ENCODE peak calls at places on chromosomes 1 and 21, in ten cellular contexts. O is SW480; B is stimulated activated CD8-positive, alpha-beta memory T cell treated with anti-CD3 and anti-CD28 coated beads, Interleukin-4, amount 100 ng/mL, for 4 hours; X is activated CD4-positive, alpha-beta T cell treated with anti-CD3 and anti-CD28 coated beads, Interleukin-2, amount 50 U/mL, for 48 hours; L is NCI-H1417; W is Right ventricle myocardium superior; U is IMR-90; E is CD8-positive, alpha-beta T cell; M is Daoy; D is SHP77. V is an unnamed sample.

GRCh38 chr1:199734186-199734585 is 293.3 kb upstream of the NR5A2 start:
- DNase-seq in O (no peak), B (no peak), X (no peak), L (peak), W (no peak), U (no peak), E (no peak), M (no peak), D (no peak), V (no peak)

GRCh38 chr1:221672160-221672762 is 69.6 kb downstream of the DUSP10 start:
- DNase-seq in O (no peak), B (no peak), X (no peak), L (no peak), W (no peak), U (peak), E (no peak), M (peak), D (no peak), V (peak)

GRCh38 chr1:168623003-168623828 is 46.8 kb downstream of the XCL1 start:
- DNase-seq in O (no peak), B (no peak), X (no peak), L (no peak), W (no peak), U (peak), E (no peak), M (peak), D (no peak), V (peak)

GRCh38 chr1:167922023-167922422 is 8.1 kb upstream of the ADCY10 start:
- DNase-seq in O (no peak), B (no peak), X (no peak), L (no peak), W (no peak), U (peak), E (no peak), M (no peak), D (no peak), V (peak)

GRCh38 chr1:51070011-51070410 is 32.0 kb upstream of the C1orf185 start:
- DNase-seq in O (no peak), B (no peak), X (no peak), L (peak), W (no peak), U (no peak), E (no peak), M (no peak), D (peak), V (no peak)

GRCh38 chr1:33698316-33699035 is 165.4 kb upstream of the HMGB4 start:
- DNase-seq in O (no peak), B (no peak), X (no peak), L (no peak), W (no peak), U (no peak), E (no peak), M (no peak), D (no peak), V (no peak)

GRCh38 chr1:179121159-179121938 is 39.5 kb downstream of the TOR3A start:
- DNase-seq in O (peak), B (no peak), X (peak), L (no peak), W (no peak), U (peak), E (no peak), M (peak), D (no peak), V (peak)

GRCh38 chr1:21932127-21932526 is 5.0 kb downstream of the HSPG2 start:
- DNase-seq in O (no peak), B (no peak), X (no peak), L (no peak), W (no peak), U (peak), E (no peak), M (no peak), D (no peak), V (peak)

GRCh38 chr1:115668579-115668978 is 26.8 kb downstream of the VANGL1 start:
- DNase-seq in O (peak), B (no peak), X (no peak), L (no peak), W (no peak), U (peak), E (no peak), M (peak), D (no peak), V (peak)

GRCh38 chr1:27623327-27624212 is 11.4 kb downstream of the FGR start:
- DNase-seq in O (no peak), B (no peak), X (no peak), L (no peak), W (no peak), U (no peak), E (no peak), M (no peak), D (no peak), V (no peak)

GRCh38 chr21:42746593-42747266 is 93.3 kb downstream of the PDE9A start:
- DNase-seq in O (no peak), B (no peak), X (peak), L (no peak), W (peak), U (no peak), E (peak), M (no peak), D (no peak), V (no peak)

GRCh38 chr1:111909010-111909409 is 80.5 kb downstream of the KCND3 start:
- DNase-seq in O (no peak), B (no peak), X (no peak), L (peak), W (no peak), U (no peak), E (no peak), M (no peak), D (peak), V (no peak)

GRCh38 chr21:46509760-46510159 is 51.1 kb downstream of the DIP2A start:
- DNase-seq in O (no peak), B (no peak), X (no peak), L (peak), W (no peak), U (peak), E (no peak), M (peak), D (no peak), V (peak)

GRCh38 chr1:169928438-169929209 is 34.9 kb upstream of the SCYL3 start:
- DNase-seq in O (peak), B (no peak), X (no peak), L (peak), W (no peak), U (peak), E (no peak), M (peak), D (peak), V (peak)

GRCh38 chr1:232917053-232917452 is 33.4 kb upstream of the NTPCR start:
- DNase-seq in O (no peak), B (no peak), X (no peak), L (no peak), W (no peak), U (no peak), E (no peak), M (no peak), D (no peak), V (no peak)

GRCh38 chr1:40036574-40036973 is 4.0 kb upstream of the CAP1 start:
- DNase-seq in O (no peak), B (no peak), X (no peak), L (no peak), W (peak), U (peak), E (no peak), M (peak), D (no peak), V (peak)

GRCh38 chr1:47885062-47885461 is 112.1 kb downstream of the TRABD2B start:
- DNase-seq in O (no peak), B (no peak), X (no peak), L (no peak), W (no peak), U (no peak), E (no peak), M (no peak), D (no peak), V (no peak)

GRCh38 chr1:158095737-158096335 is 84.9 kb upstream of the CD1D start:
- DNase-seq in O (no peak), B (no peak), X (peak), L (no peak), W (no peak), U (peak), E (no peak), M (peak), D (no peak), V (peak)

GRCh38 chr1:26799479-26800133 is 11.9 kb downstream of the PIGV start:
- DNase-seq in O (peak), B (no peak), X (no peak), L (no peak), W (peak), U (peak), E (no peak), M (peak), D (peak), V (peak)

GRCh38 chr1:225713281-225713680 is 60.4 kb upstream of the ENAH start:
- DNase-seq in O (no peak), B (no peak), X (no peak), L (no peak), W (no peak), U (no peak), E (no peak), M (no peak), D (no peak), V (no peak)

GRCh38 chr1:112268408-112268807 is 127.6 kb upstream of the CTTNBP2NL start:
- DNase-seq in O (no peak), B (no peak), X (no peak), L (no peak), W (no peak), U (peak), E (no peak), M (no peak), D (no peak), V (no peak)

GRCh38 chr1:102776074-102776473 is 332.2 kb downstream of the COL11A1 start:
- DNase-seq in O (peak), B (no peak), X (no peak), L (peak), W (no peak), U (no peak), E (no peak), M (no peak), D (peak), V (no peak)

GRCh38 chr1:47409311-47410085 is 6.6 kb upstream of the FOXE3 start:
- DNase-seq in O (peak), B (no peak), X (no peak), L (no peak), W (no peak), U (peak), E (no peak), M (peak), D (no peak), V (no peak)

GRCh38 chr1:9719978-9720722 is 68.6 kb downstream of the PIK3CD start:
- DNase-seq in O (no peak), B (no peak), X (no peak), L (no peak), W (no peak), U (no peak), E (no peak), M (no peak), D (no peak), V (no peak)

GRCh38 chr1:87968259-87968955 is 639.7 kb downstream of the LMO4 start:
- DNase-seq in O (no peak), B (no peak), X (no peak), L (no peak), W (peak), U (peak), E (no peak), M (peak), D (no peak), V (peak)

GRCh38 chr1:63987014-63987630 is 213.3 kb downstream of the ROR1 start:
- DNase-seq in O (no peak), B (no peak), X (no peak), L (no peak), W (no peak), U (peak), E (no peak), M (peak), D (no peak), V (peak)

GRCh38 chr1:19154876-19155275 is 55.2 kb downstream of the UBR4 start:
- DNase-seq in O (no peak), B (no peak), X (no peak), L (peak), W (no peak), U (no peak), E (no peak), M (no peak), D (no peak), V (no peak)

GRCh38 chr1:203676455-203676854 is 49.8 kb downstream of the ATP2B4 start:
- DNase-seq in O (no peak), B (no peak), X (no peak), L (no peak), W (no peak), U (no peak), E (no peak), M (no peak), D (no peak), V (no peak)

GRCh38 chr1:9595156-9595967 is 6.7 kb downstream of the TMEM201 start:
- DNase-seq in O (no peak), B (no peak), X (no peak), L (no peak), W (no peak), U (no peak), E (no peak), M (no peak), D (no peak), V (no peak)

GRCh38 chr1:53550201-53550741 is 91.1 kb downstream of the DMRTB1 start:
- DNase-seq in O (no peak), B (no peak), X (no peak), L (no peak), W (peak), U (peak), E (no peak), M (no peak), D (no peak), V (peak)

GRCh38 chr1:99674115-99674514 is 28.2 kb downstream of the PALMD start:
- DNase-seq in O (no peak), B (no peak), X (no peak), L (peak), W (no peak), U (no peak), E (no peak), M (no peak), D (no peak), V (no peak)

GRCh38 chr1:212700892-212701819 is 1.5 kb upstream of the BATF3 start:
- DNase-seq in O (no peak), B (no peak), X (no peak), L (no peak), W (peak), U (peak), E (no peak), M (peak), D (no peak), V (peak)

GRCh38 chr21:41601573-41602371 is 93.8 kb upstream of the TMPRSS2 start:
- DNase-seq in O (no peak), B (no peak), X (no peak), L (no peak), W (no peak), U (peak), E (no peak), M (peak), D (no peak), V (no peak)

GRCh38 chr1:241857131-241857530 is 9.1 kb downstream of the EXO1 start:
- DNase-seq in O (no peak), B (no peak), X (no peak), L (peak), W (no peak), U (no peak), E (no peak), M (no peak), D (no peak), V (no peak)

GRCh38 chr1:203754455-203754864 is 10.5 kb upstream of the LAX1 start:
- DNase-seq in O (no peak), B (no peak), X (no peak), L (no peak), W (no peak), U (no peak), E (no peak), M (no peak), D (no peak), V (no peak)

GRCh38 chr1:51282605-51283004 is 46.5 kb downstream of the RNF11 start:
- DNase-seq in O (no peak), B (no peak), X (peak), L (no peak), W (no peak), U (no peak), E (no peak), M (no peak), D (no peak), V (no peak)

GRCh38 chr1:247324913-247325312 is 6.8 kb downstream of the ZNF496 start:
- DNase-seq in O (no peak), B (no peak), X (no peak), L (peak), W (no peak), U (no peak), E (no peak), M (no peak), D (no peak), V (no peak)